ENCODE peak calls at places on chromosomes 7 and 10, in ten cellular contexts. One of them, this sample, is unnamed.

GRCh38 chr7:100865372-100865911 is 1.7 kb upstream of the TRIP6 start:
- DNase-seq in stimulated activated naive CD8-positive, alpha-beta T cell treated with anti-CD3 and anti-CD28 coated beads, Interleukin-15, amount 100 ng/mL, for 72 hours: no peak
- DNase-seq in stimulated activated CD4-positive, alpha-beta T cell treated with anti-CD3 and anti-CD28 coated beads, Interleukin-2, amount 100 ng/mL, for 24 hours: no peak
- DNase-seq in mammary epithelial cell: peak; percentile 98
- DNase-seq in upper lobe of right lung: no peak
- DNase-seq in activated CD4-positive, alpha-beta T cell treated with anti-CD3 and anti-CD28 coated beads, Interleukin-2, amount 50 U/mL, for 48 hours: no peak
- DNase-seq in NCI-H2081: no peak
- DNase-seq in stimulated activated CD8-positive, alpha-beta memory T cell treated with anti-CD3 and anti-CD28 coated beads, Interleukin-15, amount 100 ng/mL, for 4 hours: no peak
- DNase-seq in CD4-positive, alpha-beta T cell: no peak
- DNase-seq in GM19239: no peak
- DNase-seq in this sample: no peak

GRCh38 chr7:106812027-106812643 is 52.9 kb upstream of the PIK3CG start:
- DNase-seq in stimulated activated naive CD8-positive, alpha-beta T cell treated with anti-CD3 and anti-CD28 coated beads, Interleukin-15, amount 100 ng/mL, for 72 hours: no peak
- DNase-seq in stimulated activated CD4-positive, alpha-beta T cell treated with anti-CD3 and anti-CD28 coated beads, Interleukin-2, amount 100 ng/mL, for 24 hours: no peak
- DNase-seq in mammary epithelial cell: no peak
- DNase-seq in upper lobe of right lung: no peak
- DNase-seq in activated CD4-positive, alpha-beta T cell treated with anti-CD3 and anti-CD28 coated beads, Interleukin-2, amount 50 U/mL, for 48 hours: no peak
- DNase-seq in NCI-H2081: no peak
- DNase-seq in stimulated activated CD8-positive, alpha-beta memory T cell treated with anti-CD3 and anti-CD28 coated beads, Interleukin-15, amount 100 ng/mL, for 4 hours: no peak
- DNase-seq in CD4-positive, alpha-beta T cell: no peak
- DNase-seq in GM19239: no peak
- DNase-seq in this sample: peak; percentile 62

GRCh38 chr10:31620236-31621151 is 301.5 kb downstream of the ZEB1 start:
- DNase-seq in stimulated activated naive CD8-positive, alpha-beta T cell treated with anti-CD3 and anti-CD28 coated beads, Interleukin-15, amount 100 ng/mL, for 72 hours: no peak
- DNase-seq in stimulated activated CD4-positive, alpha-beta T cell treated with anti-CD3 and anti-CD28 coated beads, Interleukin-2, amount 100 ng/mL, for 24 hours: no peak
- DNase-seq in mammary epithelial cell: no peak
- DNase-seq in upper lobe of right lung: no peak
- DNase-seq in activated CD4-positive, alpha-beta T cell treated with anti-CD3 and anti-CD28 coated beads, Interleukin-2, amount 50 U/mL, for 48 hours: no peak
- DNase-seq in NCI-H2081: no peak
- DNase-seq in stimulated activated CD8-positive, alpha-beta memory T cell treated with anti-CD3 and anti-CD28 coated beads, Interleukin-15, amount 100 ng/mL, for 4 hours: no peak
- DNase-seq in CD4-positive, alpha-beta T cell: no peak
- DNase-seq in GM19239: no peak
- DNase-seq in this sample: peak; percentile 70

GRCh38 chr7:115491744-115492380 is 538.7 kb downstream of the TFEC start:
- DNase-seq in stimulated activated naive CD8-positive, alpha-beta T cell treated with anti-CD3 and anti-CD28 coated beads, Interleukin-15, amount 100 ng/mL, for 72 hours: no peak
- DNase-seq in stimulated activated CD4-positive, alpha-beta T cell treated with anti-CD3 and anti-CD28 coated beads, Interleukin-2, amount 100 ng/mL, for 24 hours: no peak
- DNase-seq in mammary epithelial cell: no peak
- DNase-seq in upper lobe of right lung: no peak
- DNase-seq in activated CD4-positive, alpha-beta T cell treated with anti-CD3 and anti-CD28 coated beads, Interleukin-2, amount 50 U/mL, for 48 hours: no peak
- DNase-seq in NCI-H2081: peak; percentile 20
- DNase-seq in stimulated activated CD8-positive, alpha-beta memory T cell treated with anti-CD3 and anti-CD28 coated beads, Interleukin-15, amount 100 ng/mL, for 4 hours: no peak
- DNase-seq in CD4-positive, alpha-beta T cell: no peak
- DNase-seq in GM19239: no peak
- DNase-seq in this sample: no peak

GRCh38 chr7:109890622-109891021 is 1200.3 kb upstream of the LRRN3 start:
- DNase-seq in stimulated activated naive CD8-positive, alpha-beta T cell treated with anti-CD3 and anti-CD28 coated beads, Interleukin-15, amount 100 ng/mL, for 72 hours: no peak
- DNase-seq in stimulated activated CD4-positive, alpha-beta T cell treated with anti-CD3 and anti-CD28 coated beads, Interleukin-2, amount 100 ng/mL, for 24 hours: no peak
- DNase-seq in mammary epithelial cell: no peak
- DNase-seq in upper lobe of right lung: no peak
- DNase-seq in activated CD4-positive, alpha-beta T cell treated with anti-CD3 and anti-CD28 coated beads, Interleukin-2, amount 50 U/mL, for 48 hours: no peak
- DNase-seq in NCI-H2081: no peak
- DNase-seq in stimulated activated CD8-positive, alpha-beta memory T cell treated with anti-CD3 and anti-CD28 coated beads, Interleukin-15, amount 100 ng/mL, for 4 hours: no peak
- DNase-seq in CD4-positive, alpha-beta T cell: no peak
- DNase-seq in GM19239: no peak
- DNase-seq in this sample: no peak

GRCh38 chr7:116672596-116673503 is 854 bp downstream of the MET start:
- DNase-seq in stimulated activated naive CD8-positive, alpha-beta T cell treated with anti-CD3 and anti-CD28 coated beads, Interleukin-15, amount 100 ng/mL, for 72 hours: no peak
- DNase-seq in stimulated activated CD4-positive, alpha-beta T cell treated with anti-CD3 and anti-CD28 coated beads, Interleukin-2, amount 100 ng/mL, for 24 hours: no peak
- DNase-seq in mammary epithelial cell: peak; percentile 60
- DNase-seq in upper lobe of right lung: no peak
- DNase-seq in activated CD4-positive, alpha-beta T cell treated with anti-CD3 and anti-CD28 coated beads, Interleukin-2, amount 50 U/mL, for 48 hours: no peak
- DNase-seq in NCI-H2081: peak; percentile 10
- DNase-seq in stimulated activated CD8-positive, alpha-beta memory T cell treated with anti-CD3 and anti-CD28 coated beads, Interleukin-15, amount 100 ng/mL, for 4 hours: no peak
- DNase-seq in CD4-positive, alpha-beta T cell: no peak
- DNase-seq in GM19239: no peak
- DNase-seq in this sample: peak; percentile 56

GRCh38 chr7:82146491-82146890 is 297.1 kb downstream of the CACNA2D1 start:
- DNase-seq in stimulated activated naive CD8-positive, alpha-beta T cell treated with anti-CD3 and anti-CD28 coated beads, Interleukin-15, amount 100 ng/mL, for 72 hours: no peak
- DNase-seq in stimulated activated CD4-positive, alpha-beta T cell treated with anti-CD3 and anti-CD28 coated beads, Interleukin-2, amount 100 ng/mL, for 24 hours: no peak
- DNase-seq in mammary epithelial cell: no peak
- DNase-seq in upper lobe of right lung: no peak
- DNase-seq in activated CD4-positive, alpha-beta T cell treated with anti-CD3 and anti-CD28 coated beads, Interleukin-2, amount 50 U/mL, for 48 hours: no peak
- DNase-seq in NCI-H2081: no peak
- DNase-seq in stimulated activated CD8-positive, alpha-beta memory T cell treated with anti-CD3 and anti-CD28 coated beads, Interleukin-15, amount 100 ng/mL, for 4 hours: no peak
- DNase-seq in CD4-positive, alpha-beta T cell: no peak
- DNase-seq in GM19239: no peak
- DNase-seq in this sample: no peak

GRCh38 chr10:125076121-125076825 is 84.1 kb downstream of the CTBP2 start:
- DNase-seq in stimulated activated naive CD8-positive, alpha-beta T cell treated with anti-CD3 and anti-CD28 coated beads, Interleukin-15, amount 100 ng/mL, for 72 hours: no peak
- DNase-seq in stimulated activated CD4-positive, alpha-beta T cell treated with anti-CD3 and anti-CD28 coated beads, Interleukin-2, amount 100 ng/mL, for 24 hours: no peak
- DNase-seq in mammary epithelial cell: no peak
- DNase-seq in upper lobe of right lung: peak; percentile 40
- DNase-seq in activated CD4-positive, alpha-beta T cell treated with anti-CD3 and anti-CD28 coated beads, Interleukin-2, amount 50 U/mL, for 48 hours: no peak
- DNase-seq in NCI-H2081: no peak
- DNase-seq in stimulated activated CD8-positive, alpha-beta memory T cell treated with anti-CD3 and anti-CD28 coated beads, Interleukin-15, amount 100 ng/mL, for 4 hours: no peak
- DNase-seq in CD4-positive, alpha-beta T cell: no peak
- DNase-seq in GM19239: no peak
- DNase-seq in this sample: no peak

GRCh38 chr10:97517778-97518561 is 19.2 kb downstream of the UBTD1 start:
- DNase-seq in stimulated activated naive CD8-positive, alpha-beta T cell treated with anti-CD3 and anti-CD28 coated beads, Interleukin-15, amount 100 ng/mL, for 72 hours: no peak
- DNase-seq in stimulated activated CD4-positive, alpha-beta T cell treated with anti-CD3 and anti-CD28 coated beads, Interleukin-2, amount 100 ng/mL, for 24 hours: no peak
- DNase-seq in mammary epithelial cell: peak; percentile 71
- DNase-seq in upper lobe of right lung: peak; percentile 64
- DNase-seq in activated CD4-positive, alpha-beta T cell treated with anti-CD3 and anti-CD28 coated beads, Interleukin-2, amount 50 U/mL, for 48 hours: no peak
- DNase-seq in NCI-H2081: no peak
- DNase-seq in stimulated activated CD8-positive, alpha-beta memory T cell treated with anti-CD3 and anti-CD28 coated beads, Interleukin-15, amount 100 ng/mL, for 4 hours: no peak
- DNase-seq in CD4-positive, alpha-beta T cell: no peak
- DNase-seq in GM19239: no peak
- DNase-seq in this sample: no peak

GRCh38 chr7:103915958-103916357 is 73.5 kb downstream of the RELN start:
- DNase-seq in stimulated activated naive CD8-positive, alpha-beta T cell treated with anti-CD3 and anti-CD28 coated beads, Interleukin-15, amount 100 ng/mL, for 72 hours: no peak
- DNase-seq in stimulated activated CD4-positive, alpha-beta T cell treated with anti-CD3 and anti-CD28 coated beads, Interleukin-2, amount 100 ng/mL, for 24 hours: no peak
- DNase-seq in mammary epithelial cell: peak; percentile 26
- DNase-seq in upper lobe of right lung: no peak
- DNase-seq in activated CD4-positive, alpha-beta T cell treated with anti-CD3 and anti-CD28 coated beads, Interleukin-2, amount 50 U/mL, for 48 hours: no peak
- DNase-seq in NCI-H2081: no peak
- DNase-seq in stimulated activated CD8-positive, alpha-beta memory T cell treated with anti-CD3 and anti-CD28 coated beads, Interleukin-15, amount 100 ng/mL, for 4 hours: no peak
- DNase-seq in CD4-positive, alpha-beta T cell: no peak
- DNase-seq in GM19239: no peak
- DNase-seq in this sample: peak; percentile 11

GRCh38 chr7:94423116-94423515 is 28.4 kb downstream of the COL1A2 start:
- DNase-seq in stimulated activated naive CD8-positive, alpha-beta T cell treated with anti-CD3 and anti-CD28 coated beads, Interleukin-15, amount 100 ng/mL, for 72 hours: no peak
- DNase-seq in stimulated activated CD4-positive, alpha-beta T cell treated with anti-CD3 and anti-CD28 coated beads, Interleukin-2, amount 100 ng/mL, for 24 hours: no peak
- DNase-seq in mammary epithelial cell: no peak
- DNase-seq in upper lobe of right lung: no peak
- DNase-seq in activated CD4-positive, alpha-beta T cell treated with anti-CD3 and anti-CD28 coated beads, Interleukin-2, amount 50 U/mL, for 48 hours: no peak
- DNase-seq in NCI-H2081: no peak
- DNase-seq in stimulated activated CD8-positive, alpha-beta memory T cell treated with anti-CD3 and anti-CD28 coated beads, Interleukin-15, amount 100 ng/mL, for 4 hours: no peak
- DNase-seq in CD4-positive, alpha-beta T cell: no peak
- DNase-seq in GM19239: no peak
- DNase-seq in this sample: no peak

GRCh38 chr7:80284848-80285247 is 150.2 kb downstream of the GNAI1 start:
- DNase-seq in stimulated activated naive CD8-positive, alpha-beta T cell treated with anti-CD3 and anti-CD28 coated beads, Interleukin-15, amount 100 ng/mL, for 72 hours: no peak
- DNase-seq in stimulated activated CD4-positive, alpha-beta T cell treated with anti-CD3 and anti-CD28 coated beads, Interleukin-2, amount 100 ng/mL, for 24 hours: no peak
- DNase-seq in mammary epithelial cell: peak; percentile 66
- DNase-seq in upper lobe of right lung: no peak
- DNase-seq in activated CD4-positive, alpha-beta T cell treated with anti-CD3 and anti-CD28 coated beads, Interleukin-2, amount 50 U/mL, for 48 hours: no peak
- DNase-seq in NCI-H2081: no peak
- DNase-seq in stimulated activated CD8-positive, alpha-beta memory T cell treated with anti-CD3 and anti-CD28 coated beads, Interleukin-15, amount 100 ng/mL, for 4 hours: no peak
- DNase-seq in CD4-positive, alpha-beta T cell: no peak
- DNase-seq in GM19239: no peak
- DNase-seq in this sample: peak; percentile 71

GRCh38 chr10:8275911-8276310 is 221.4 kb downstream of the GATA3 start:
- DNase-seq in stimulated activated naive CD8-positive, alpha-beta T cell treated with anti-CD3 and anti-CD28 coated beads, Interleukin-15, amount 100 ng/mL, for 72 hours: no peak
- DNase-seq in stimulated activated CD4-positive, alpha-beta T cell treated with anti-CD3 and anti-CD28 coated beads, Interleukin-2, amount 100 ng/mL, for 24 hours: no peak
- DNase-seq in mammary epithelial cell: no peak
- DNase-seq in upper lobe of right lung: no peak
- DNase-seq in activated CD4-positive, alpha-beta T cell treated with anti-CD3 and anti-CD28 coated beads, Interleukin-2, amount 50 U/mL, for 48 hours: no peak
- DNase-seq in NCI-H2081: no peak
- DNase-seq in stimulated activated CD8-positive, alpha-beta memory T cell treated with anti-CD3 and anti-CD28 coated beads, Interleukin-15, amount 100 ng/mL, for 4 hours: no peak
- DNase-seq in CD4-positive, alpha-beta T cell: no peak
- DNase-seq in GM19239: no peak
- DNase-seq in this sample: no peak

GRCh38 chr7:159027091-159027802 is 117.4 kb downstream of the VIPR2 start:
- DNase-seq in stimulated activated naive CD8-positive, alpha-beta T cell treated with anti-CD3 and anti-CD28 coated beads, Interleukin-15, amount 100 ng/mL, for 72 hours: no peak
- DNase-seq in stimulated activated CD4-positive, alpha-beta T cell treated with anti-CD3 and anti-CD28 coated beads, Interleukin-2, amount 100 ng/mL, for 24 hours: peak; percentile 14
- DNase-seq in mammary epithelial cell: no peak
- DNase-seq in upper lobe of right lung: no peak
- DNase-seq in activated CD4-positive, alpha-beta T cell treated with anti-CD3 and anti-CD28 coated beads, Interleukin-2, amount 50 U/mL, for 48 hours: no peak
- DNase-seq in NCI-H2081: no peak
- DNase-seq in stimulated activated CD8-positive, alpha-beta memory T cell treated with anti-CD3 and anti-CD28 coated beads, Interleukin-15, amount 100 ng/mL, for 4 hours: no peak
- DNase-seq in CD4-positive, alpha-beta T cell: no peak
- DNase-seq in GM19239: no peak
- DNase-seq in this sample: peak; percentile 46

GRCh38 chr10:88428442-88428841 is 154.7 kb downstream of the RNLS start:
- DNase-seq in stimulated activated naive CD8-positive, alpha-beta T cell treated with anti-CD3 and anti-CD28 coated beads, Interleukin-15, amount 100 ng/mL, for 72 hours: no peak
- DNase-seq in stimulated activated CD4-positive, alpha-beta T cell treated with anti-CD3 and anti-CD28 coated beads, Interleukin-2, amount 100 ng/mL, for 24 hours: no peak
- DNase-seq in mammary epithelial cell: peak; percentile 47
- DNase-seq in upper lobe of right lung: no peak
- DNase-seq in activated CD4-positive, alpha-beta T cell treated with anti-CD3 and anti-CD28 coated beads, Interleukin-2, amount 50 U/mL, for 48 hours: no peak
- DNase-seq in NCI-H2081: peak; percentile 12
- DNase-seq in stimulated activated CD8-positive, alpha-beta memory T cell treated with anti-CD3 and anti-CD28 coated beads, Interleukin-15, amount 100 ng/mL, for 4 hours: no peak
- DNase-seq in CD4-positive, alpha-beta T cell: no peak
- DNase-seq in GM19239: no peak
- DNase-seq in this sample: peak; percentile 38

GRCh38 chr10:116691544-116692126 is 50.7 kb downstream of the HSPA12A start:
- DNase-seq in stimulated activated naive CD8-positive, alpha-beta T cell treated with anti-CD3 and anti-CD28 coated beads, Interleukin-15, amount 100 ng/mL, for 72 hours: no peak
- DNase-seq in stimulated activated CD4-positive, alpha-beta T cell treated with anti-CD3 and anti-CD28 coated beads, Interleukin-2, amount 100 ng/mL, for 24 hours: no peak
- DNase-seq in mammary epithelial cell: no peak
- DNase-seq in upper lobe of right lung: no peak
- DNase-seq in activated CD4-positive, alpha-beta T cell treated with anti-CD3 and anti-CD28 coated beads, Interleukin-2, amount 50 U/mL, for 48 hours: no peak
- DNase-seq in NCI-H2081: no peak
- DNase-seq in stimulated activated CD8-positive, alpha-beta memory T cell treated with anti-CD3 and anti-CD28 coated beads, Interleukin-15, amount 100 ng/mL, for 4 hours: no peak
- DNase-seq in CD4-positive, alpha-beta T cell: no peak
- DNase-seq in GM19239: no peak
- DNase-seq in this sample: no peak

GRCh38 chr7:73449422-73449821 is 15.8 kb downstream of the FZD9 start:
- DNase-seq in stimulated activated naive CD8-positive, alpha-beta T cell treated with anti-CD3 and anti-CD28 coated beads, Interleukin-15, amount 100 ng/mL, for 72 hours: no peak
- DNase-seq in stimulated activated CD4-positive, alpha-beta T cell treated with anti-CD3 and anti-CD28 coated beads, Interleukin-2, amount 100 ng/mL, for 24 hours: no peak
- DNase-seq in mammary epithelial cell: no peak
- DNase-seq in upper lobe of right lung: no peak
- DNase-seq in activated CD4-positive, alpha-beta T cell treated with anti-CD3 and anti-CD28 coated beads, Interleukin-2, amount 50 U/mL, for 48 hours: no peak
- DNase-seq in NCI-H2081: peak; percentile 91
- DNase-seq in stimulated activated CD8-positive, alpha-beta memory T cell treated with anti-CD3 and anti-CD28 coated beads, Interleukin-15, amount 100 ng/mL, for 4 hours: no peak
- DNase-seq in CD4-positive, alpha-beta T cell: no peak
- DNase-seq in GM19239: no peak
- DNase-seq in this sample: no peak

GRCh38 chr10:125629758-125630376 is 53.1 kb downstream of the TEX36 start:
- DNase-seq in stimulated activated naive CD8-positive, alpha-beta T cell treated with anti-CD3 and anti-CD28 coated beads, Interleukin-15, amount 100 ng/mL, for 72 hours: no peak
- DNase-seq in stimulated activated CD4-positive, alpha-beta T cell treated with anti-CD3 and anti-CD28 coated beads, Interleukin-2, amount 100 ng/mL, for 24 hours: no peak
- DNase-seq in mammary epithelial cell: peak; percentile 46
- DNase-seq in upper lobe of right lung: no peak
- DNase-seq in activated CD4-positive, alpha-beta T cell treated with anti-CD3 and anti-CD28 coated beads, Interleukin-2, amount 50 U/mL, for 48 hours: no peak
- DNase-seq in NCI-H2081: peak; percentile 36
- DNase-seq in stimulated activated CD8-positive, alpha-beta memory T cell treated with anti-CD3 and anti-CD28 coated beads, Interleukin-15, amount 100 ng/mL, for 4 hours: no peak
- DNase-seq in CD4-positive, alpha-beta T cell: no peak
- DNase-seq in GM19239: peak; percentile 16
- DNase-seq in this sample: no peak

GRCh38 chr7:132137681-132138080 is 438.6 kb downstream of the PLXNA4 start:
- DNase-seq in stimulated activated naive CD8-positive, alpha-beta T cell treated with anti-CD3 and anti-CD28 coated beads, Interleukin-15, amount 100 ng/mL, for 72 hours: no peak
- DNase-seq in stimulated activated CD4-positive, alpha-beta T cell treated with anti-CD3 and anti-CD28 coated beads, Interleukin-2, amount 100 ng/mL, for 24 hours: no peak
- DNase-seq in mammary epithelial cell: no peak
- DNase-seq in upper lobe of right lung: no peak
- DNase-seq in activated CD4-positive, alpha-beta T cell treated with anti-CD3 and anti-CD28 coated beads, Interleukin-2, amount 50 U/mL, for 48 hours: no peak
- DNase-seq in NCI-H2081: no peak
- DNase-seq in stimulated activated CD8-positive, alpha-beta memory T cell treated with anti-CD3 and anti-CD28 coated beads, Interleukin-15, amount 100 ng/mL, for 4 hours: no peak
- DNase-seq in CD4-positive, alpha-beta T cell: no peak
- DNase-seq in GM19239: no peak
- DNase-seq in this sample: no peak

GRCh38 chr10:119452396-119452795 is 90.1 kb downstream of the RGS10 start:
- DNase-seq in stimulated activated naive CD8-positive, alpha-beta T cell treated with anti-CD3 and anti-CD28 coated beads, Interleukin-15, amount 100 ng/mL, for 72 hours: no peak
- DNase-seq in stimulated activated CD4-positive, alpha-beta T cell treated with anti-CD3 and anti-CD28 coated beads, Interleukin-2, amount 100 ng/mL, for 24 hours: no peak
- DNase-seq in mammary epithelial cell: no peak
- DNase-seq in upper lobe of right lung: no peak
- DNase-seq in activated CD4-positive, alpha-beta T cell treated with anti-CD3 and anti-CD28 coated beads, Interleukin-2, amount 50 U/mL, for 48 hours: no peak
- DNase-seq in NCI-H2081: no peak
- DNase-seq in stimulated activated CD8-positive, alpha-beta memory T cell treated with anti-CD3 and anti-CD28 coated beads, Interleukin-15, amount 100 ng/mL, for 4 hours: no peak
- DNase-seq in CD4-positive, alpha-beta T cell: no peak
- DNase-seq in GM19239: no peak
- DNase-seq in this sample: no peak

GRCh38 chr10:4639960-4640359 is 186.0 kb upstream of the AKR1E2 start:
- DNase-seq in stimulated activated naive CD8-positive, alpha-beta T cell treated with anti-CD3 and anti-CD28 coated beads, Interleukin-15, amount 100 ng/mL, for 72 hours: no peak
- DNase-seq in stimulated activated CD4-positive, alpha-beta T cell treated with anti-CD3 and anti-CD28 coated beads, Interleukin-2, amount 100 ng/mL, for 24 hours: no peak
- DNase-seq in mammary epithelial cell: no peak
- DNase-seq in upper lobe of right lung: no peak
- DNase-seq in activated CD4-positive, alpha-beta T cell treated with anti-CD3 and anti-CD28 coated beads, Interleukin-2, amount 50 U/mL, for 48 hours: no peak
- DNase-seq in NCI-H2081: no peak
- DNase-seq in stimulated activated CD8-positive, alpha-beta memory T cell treated with anti-CD3 and anti-CD28 coated beads, Interleukin-15, amount 100 ng/mL, for 4 hours: no peak
- DNase-seq in CD4-positive, alpha-beta T cell: no peak
- DNase-seq in GM19239: no peak
- DNase-seq in this sample: peak; percentile 24

GRCh38 chr7:96120856-96121255 is 201.0 kb downstream of the SLC25A13 start:
- DNase-seq in stimulated activated naive CD8-positive, alpha-beta T cell treated with anti-CD3 and anti-CD28 coated beads, Interleukin-15, amount 100 ng/mL, for 72 hours: no peak
- DNase-seq in stimulated activated CD4-positive, alpha-beta T cell treated with anti-CD3 and anti-CD28 coated beads, Interleukin-2, amount 100 ng/mL, for 24 hours: no peak
- DNase-seq in mammary epithelial cell: no peak
- DNase-seq in upper lobe of right lung: no peak
- DNase-seq in activated CD4-positive, alpha-beta T cell treated with anti-CD3 and anti-CD28 coated beads, Interleukin-2, amount 50 U/mL, for 48 hours: no peak
- DNase-seq in NCI-H2081: peak; percentile 80
- DNase-seq in stimulated activated CD8-positive, alpha-beta memory T cell treated with anti-CD3 and anti-CD28 coated beads, Interleukin-15, amount 100 ng/mL, for 4 hours: no peak
- DNase-seq in CD4-positive, alpha-beta T cell: no peak
- DNase-seq in GM19239: no peak
- DNase-seq in this sample: no peak

GRCh38 chr7:105808703-105809590 is 67.5 kb downstream of the ATXN7L1 start:
- DNase-seq in stimulated activated naive CD8-positive, alpha-beta T cell treated with anti-CD3 and anti-CD28 coated beads, Interleukin-15, amount 100 ng/mL, for 72 hours: peak; percentile 82
- DNase-seq in stimulated activated CD4-positive, alpha-beta T cell treated with anti-CD3 and anti-CD28 coated beads, Interleukin-2, amount 100 ng/mL, for 24 hours: peak; percentile 85
- DNase-seq in mammary epithelial cell: peak; percentile 95
- DNase-seq in upper lobe of right lung: no peak
- DNase-seq in activated CD4-positive, alpha-beta T cell treated with anti-CD3 and anti-CD28 coated beads, Interleukin-2, amount 50 U/mL, for 48 hours: peak; percentile 90
- DNase-seq in NCI-H2081: no peak
- DNase-seq in stimulated activated CD8-positive, alpha-beta memory T cell treated with anti-CD3 and anti-CD28 coated beads, Interleukin-15, amount 100 ng/mL, for 4 hours: peak; percentile 79
- DNase-seq in CD4-positive, alpha-beta T cell: peak; percentile 63
- DNase-seq in GM19239: peak; percentile 72
- DNase-seq in this sample: peak; percentile 57

This sample was measured in AG20443.